ENCODE peak calls at places on chromosomes 16 and 17, in six cellular contexts. S, V, F, N, T and H are unnamed samples.

GRCh38 chr17:75036643-75037268 is 10.0 kb downstream of the ATP5PD start:
- DNase-seq in S (peak; percentile 61), V (peak; percentile 77), F (no peak), N (peak; percentile 71), T (peak; percentile 90), H (peak; percentile 79)

GRCh38 chr17:55717898-55718735 is 4.5 kb downstream of the TMEM100 start:
- DNase-seq in S (peak; percentile 30), V (peak; percentile 68), F (peak; percentile 83), N (peak; percentile 58), T (peak; percentile 83), H (peak; percentile 96)

GRCh38 chr17:10631048-10631700 is 25.9 kb downstream of the MYH3 start:
- DNase-seq in S (no peak), V (peak; percentile 10), F (peak; percentile 37), N (no peak), T (peak; percentile 44), H (peak; percentile 88)

GRCh38 chr16:68737046-68737729 is at the start of gene CDH1:
- DNase-seq in S (no peak), V (no peak), F (no peak), N (no peak), T (no peak), H (peak; percentile 98)

GRCh38 chr16:55492756-55493380 is 13.9 kb downstream of the MMP2 start:
- DNase-seq in S (no peak), V (no peak), F (no peak), N (no peak), T (no peak), H (peak; percentile 13)

GRCh38 chr17:69967910-69968411 is 107.1 kb upstream of the KCNJ16 start:
- DNase-seq in S (peak; percentile 100), V (peak; percentile 98), F (peak; percentile 60), N (peak; percentile 100), T (no peak), H (no peak)

GRCh38 chr16:1989826-1990335 is at the start of gene SYNGR3:
- DNase-seq in S (no peak), V (no peak), F (no peak), N (no peak), T (peak; percentile 67), H (peak; percentile 77)

GRCh38 chr17:5050281-5050680 is 15.1 kb upstream of the SLC52A1 start:
- DNase-seq in S (no peak), V (peak; percentile 20), F (peak; percentile 37), N (no peak), T (no peak), H (no peak)

GRCh38 chr16:79066621-79067020 is 533.9 kb downstream of the MAF start:
- DNase-seq in S (no peak), V (no peak), F (no peak), N (no peak), T (no peak), H (no peak)

GRCh38 chr17:29210879-29211278 is 30.7 kb upstream of the MYO18A start:
- DNase-seq in S (no peak), V (peak; percentile 73), F (peak; percentile 52), N (no peak), T (no peak), H (no peak)

GRCh38 chr17:82497483-82498405 is 21.8 kb upstream of the FOXK2 start:
- DNase-seq in S (peak; percentile 87), V (peak; percentile 82), F (peak; percentile 74), N (peak; percentile 90), T (peak; percentile 69), H (peak; percentile 80)

GRCh38 chr17:50919321-50920040 is 53.3 kb upstream of the TOB1 start:
- DNase-seq in S (peak; percentile 83), V (peak; percentile 82), F (peak; percentile 94), N (peak; percentile 89), T (peak; percentile 28), H (peak; percentile 94)

GRCh38 chr16:78789556-78789955 is 690.1 kb downstream of the WWOX start:
- DNase-seq in S (no peak), V (no peak), F (no peak), N (no peak), T (no peak), H (no peak)

GRCh38 chr16:68235882-68236803 is at the start of gene ESRP2:
- DNase-seq in S (no peak), V (no peak), F (no peak), N (no peak), T (no peak), H (peak; percentile 93)

GRCh38 chr16:80694950-80695471 is 109.4 kb downstream of the CDYL2 start:
- DNase-seq in S (no peak), V (no peak), F (no peak), N (peak; percentile 11), T (no peak), H (no peak)

GRCh38 chr17:13031718-13032350 is 14.0 kb upstream of the ELAC2 start:
- DNase-seq in S (no peak), V (peak; percentile 47), F (peak; percentile 48), N (peak; percentile 20), T (peak; percentile 60), H (peak; percentile 86)

GRCh38 chr17:40373324-40373723 is 8.8 kb upstream of the GJD3 start:
- DNase-seq in S (peak; percentile 7), V (peak; percentile 83), F (peak; percentile 82), N (peak; percentile 22), T (no peak), H (no peak)

GRCh38 chr17:61420128-61420527 is 20.5 kb downstream of the TBX2 start:
- DNase-seq in S (no peak), V (no peak), F (no peak), N (no peak), T (no peak), H (no peak)

GRCh38 chr16:86374603-86375002 is 135.7 kb upstream of the FOXF1 start:
- DNase-seq in S (no peak), V (no peak), F (no peak), N (no peak), T (no peak), H (no peak)

GRCh38 chr16:79715088-79715487 is 114.6 kb upstream of the MAF start:
- DNase-seq in S (no peak), V (no peak), F (no peak), N (no peak), T (no peak), H (no peak)

GRCh38 chr17:75909812-75910274 is 5.2 kb upstream of the MRPL38 start:
- DNase-seq in S (no peak), V (peak; percentile 13), F (no peak), N (no peak), T (no peak), H (no peak)

GRCh38 chr17:59783221-59784016 is 76.0 kb downstream of the VMP1 start:
- DNase-seq in S (peak; percentile 83), V (peak; percentile 60), F (peak; percentile 86), N (peak; percentile 84), T (peak; percentile 61), H (no peak)

GRCh38 chr16:50257876-50258275 is 8.5 kb upstream of the ADCY7 start:
- DNase-seq in S (no peak), V (no peak), F (no peak), N (no peak), T (no peak), H (peak; percentile 17)

DNA sequence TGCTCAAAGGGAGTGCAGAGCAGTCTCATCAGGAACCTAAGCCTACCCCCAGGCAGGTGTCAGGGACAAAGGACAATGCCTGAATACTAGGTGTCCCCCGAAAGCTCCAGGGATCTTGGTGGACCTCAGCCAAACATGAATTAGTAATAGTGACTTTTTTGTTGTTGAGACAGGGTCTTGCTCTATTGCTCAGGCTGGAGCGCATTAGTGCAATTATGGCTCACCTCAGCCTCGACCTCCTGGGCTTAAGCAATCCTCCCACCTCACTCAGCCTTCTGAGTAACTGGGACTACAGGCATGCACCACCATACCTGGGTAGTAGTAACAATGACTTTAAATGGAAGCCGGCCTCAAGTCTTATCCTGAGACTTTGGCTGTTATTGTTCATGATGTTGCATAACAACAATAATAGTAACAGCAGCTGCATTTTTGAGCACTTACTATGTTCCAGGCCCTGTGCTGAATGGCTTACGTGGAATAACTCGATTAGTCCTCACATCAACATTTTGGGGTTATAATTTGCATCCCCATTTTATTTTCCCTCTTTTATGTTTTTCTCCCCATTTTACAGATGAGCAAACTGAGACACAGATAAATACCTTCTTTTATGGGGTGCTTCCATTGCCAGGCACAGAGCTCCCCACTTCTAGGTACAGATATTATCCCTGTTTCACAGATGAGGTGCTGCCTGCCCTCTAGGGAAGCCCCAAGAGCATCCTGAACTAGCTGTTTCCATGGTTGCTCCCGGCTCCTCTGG is 19.5 kb downstream of the CNGB1 start:
- DNase-seq in S (no peak), V (no peak), F (no peak), N (no peak), T (no peak), H (no peak)
- H3K4me1 ChIP-seq in S (no peaks in the 10 kb centered on the region), V (no peaks in the 10 kb centered on the region), F (peaks cover 1% of the 10 kb centered on the region), N (no peaks in the 10 kb centered on the region), T (peaks cover 8% of the 10 kb centered on the region), H (peaks cover 6% of the 10 kb centered on the region)

GRCh38 chr16:3413730-3414379 is 12.8 kb downstream of the ZNF174 start:
- DNase-seq in S (no peak), V (no peak), F (no peak), N (peak; percentile 3), T (no peak), H (peak; percentile 58)
- H3K9me3 ChIP-seq in S (peaks cover 38% of the 10 kb centered on the region), V (peaks cover 59% of the 10 kb centered on the region), F (peaks cover 72% of the 10 kb centered on the region), N (peaks cover under 1% of the 10 kb centered on the region), T (peaks cover 13% of the 10 kb centered on the region), H (peaks cover 38% of the 10 kb centered on the region)

GRCh38 chr17:58082341-58082869 is 814 bp upstream of the DYNLL2 start:
- DNase-seq in S (no peak), V (no peak), F (no peak), N (no peak), T (peak; percentile 18), H (no peak)
- H3K9ac ChIP-seq in S (peak overlapping the region; percentile 61), V (peak overlapping the region; percentile 88), F (peak overlapping the region; percentile 85), N (peak overlapping the region; percentile 36), T (peak overlapping the region; percentile 76), H (peak overlapping the region; percentile 54)

GRCh38 chr17:81463506-81463905 is 49.1 kb downstream of the ACTG1 start:
- DNase-seq in S (no peak), V (no peak), F (no peak), N (no peak), T (no peak), H (no peak)
- H3K4me1 ChIP-seq in S (no peaks in the 10 kb centered on the region), V (no peaks in the 10 kb centered on the region), F (peaks cover 15% of the 10 kb centered on the region), N (no peaks in the 10 kb centered on the region), T (peaks cover 94% of the 10 kb centered on the region), H (no peaks in the 10 kb centered on the region)

DNA sequence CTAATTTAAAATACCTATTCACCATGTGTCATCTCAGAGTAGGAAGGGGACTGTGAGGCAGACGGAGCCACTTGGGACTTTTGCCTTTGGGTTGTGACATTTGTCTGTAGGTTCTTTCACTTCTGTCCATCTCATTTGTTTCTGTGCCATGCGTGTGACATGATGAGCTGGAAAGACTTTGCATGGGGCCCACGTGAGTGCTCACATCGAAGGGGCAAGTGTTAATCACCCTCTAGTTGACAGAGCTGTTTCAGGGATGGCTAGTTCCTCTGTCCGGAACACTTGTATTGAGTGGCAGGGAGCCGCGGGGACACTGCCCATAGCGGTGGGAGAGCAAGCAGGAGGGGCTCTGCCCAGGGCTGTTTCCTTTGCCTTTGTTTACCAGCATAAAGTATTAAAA is 112.0 kb downstream of the RPTOR start:
- DNase-seq in S (no peak), V (no peak), F (no peak), N (no peak), T (no peak), H (peak; percentile 46)
- H3K9me3 ChIP-seq in S (peaks cover 2% of the 10 kb centered on the region), V (peaks cover 6% of the 10 kb centered on the region), F (peaks cover 14% of the 10 kb centered on the region), N (no peaks in the 10 kb centered on the region), T (no peaks in the 10 kb centered on the region), H (peaks cover 6% of the 10 kb centered on the region)

GRCh38 chr17:43416998-43417891 is 18.5 kb downstream of the ARL4D start:
- DNase-seq in S (peak; percentile 62), V (peak; percentile 37), F (no peak), N (peak; percentile 77), T (no peak), H (no peak)
- H3K9ac ChIP-seq in S (no peak overlapping the region), V (peak overlapping the region; percentile 33), F (peak overlapping the region; percentile 72), N (no peak overlapping the region), T (no peak overlapping the region), H (no peak overlapping the region)